ENCODE peak calls at places on chromosomes 6 and 20, in six cellular contexts. M is lower lobe of right lung, X is cardiac muscle cell, H is ovary, T is mucosa of descending colon, W is fibroblast of the aortic adventitia. E is an unnamed sample.

GRCh38 chr6:82270791-82271392 is 23.3 kb upstream of the IBTK start:
- DNase-seq in W (peak; percentile 68), T (no peak), M (no peak), X (peak; percentile 60), H (no peak), E (no peak)

GRCh38 chr20:25532015-25532751 is 53.1 kb downstream of the NINL start:
- DNase-seq in X (no peak), M (no peak), T (no peak), H (no peak), W (peak; percentile 19), E (no peak)

GRCh38 chr20:33649201-33649631 is 12.9 kb upstream of the C20orf144 start:
- DNase-seq in X (no peak), W (peak; percentile 55), M (peak; percentile 78), H (peak; percentile 67), T (peak; percentile 53), E (no peak)

GRCh38 chr6:145822432-145822831 is 7.8 kb upstream of the FBXO30 start:
- DNase-seq in W (no peak), M (no peak), X (no peak), H (no peak), T (no peak), E (no peak)

GRCh38 chr6:129346964-129347363 is 363.0 kb downstream of the ARHGAP18 start:
- DNase-seq in M (no peak), H (no peak), X (no peak), W (no peak), T (no peak), E (no peak)

GRCh38 chr6:105616521-105616920 is 213.6 kb upstream of the PREP start:
- DNase-seq in W (no peak), X (no peak), M (no peak), H (no peak), T (no peak), E (peak; percentile 76)

GRCh38 chr6:12748411-12748810 is 31.8 kb downstream of the PHACTR1 start:
- DNase-seq in H (no peak), W (no peak), T (no peak), M (no peak), X (no peak), E (no peak)

GRCh38 chr6:165616116-165616515 is 46.9 kb downstream of the PDE10A start:
- DNase-seq in W (peak; percentile 90), T (no peak), X (peak; percentile 95), H (no peak), M (no peak), E (peak; percentile 32)

GRCh38 chr6:85449388-85449817 is 480 bp upstream of the NT5E start:
- DNase-seq in T (no peak), X (peak; percentile 76), W (peak; percentile 83), H (peak; percentile 64), M (no peak), E (no peak)

GRCh38 chr6:100456178-100456880 is 8.4 kb downstream of the SIM1 start:
- DNase-seq in X (no peak), W (peak; percentile 31), H (no peak), T (no peak), M (no peak), E (no peak)

GRCh38 chr20:7855545-7855944 is 84.7 kb downstream of the HAO1 start:
- DNase-seq in T (no peak), W (no peak), H (no peak), M (no peak), X (no peak), E (no peak)

GRCh38 chr6:89989742-89990141 is 95.5 kb downstream of the GJA10 start:
- DNase-seq in X (peak; percentile 71), T (no peak), W (peak; percentile 49), M (no peak), H (no peak), E (peak; percentile 77)

GRCh38 chr6:73388800-73389512 is 5.7 kb upstream of the DDX43 start:
- DNase-seq in H (no peak), M (peak; percentile 70), X (peak; percentile 72), T (peak; percentile 59), W (peak; percentile 56), E (peak; percentile 4)

GRCh38 chr20:39784693-39785092 is 822.5 kb downstream of the DHX35 start:
- DNase-seq in W (no peak), X (no peak), M (no peak), H (no peak), T (no peak), E (no peak)

GRCh38 chr6:17291778-17292177 is 10.6 kb downstream of the RBM24 start:
- DNase-seq in W (no peak), X (no peak), H (no peak), M (no peak), T (no peak), E (no peak)

GRCh38 chr6:106206905-106207304 is 118.7 kb downstream of the ATG5 start:
- DNase-seq in T (no peak), H (no peak), X (no peak), M (no peak), W (no peak), E (no peak)

GRCh38 chr6:22621028-22621427 is 51.7 kb downstream of the HDGFL1 start:
- DNase-seq in H (no peak), X (no peak), W (no peak), T (no peak), M (no peak), E (no peak)

GRCh38 chr6:142155091-142155490 is 8.0 kb downstream of the VTA1 start:
- DNase-seq in T (no peak), X (no peak), H (no peak), M (no peak), W (no peak), E (no peak)

GRCh38 chr6:162736933-162737332 is 9.2 kb downstream of the PACRG start:
- DNase-seq in T (no peak), M (no peak), H (no peak), X (no peak), W (no peak), E (no peak)

GRCh38 chr6:113723182-113723581 is 134.0 kb upstream of the MARCKS start:
- DNase-seq in T (no peak), H (no peak), W (peak; percentile 15), X (peak; percentile 29), M (no peak), E (no peak)

GRCh38 chr6:39517763-39518162 is 195.3 kb upstream of the KCNK16 start:
- DNase-seq in M (no peak), H (no peak), T (no peak), W (no peak), X (peak; percentile 15), E (no peak)

GRCh38 chr6:17417817-17418216 is 24.4 kb downstream of the CAP2 start:
- DNase-seq in T (no peak), H (no peak), W (peak; percentile 77), M (no peak), X (peak; percentile 91), E (peak; percentile 69)

GRCh38 chr6:141635621-141636020 is 497.1 kb upstream of the GJE1 start:
- DNase-seq in M (no peak), T (no peak), X (no peak), W (no peak), H (no peak), E (no peak)

GRCh38 chr6:152201134-152201533 is 393.7 kb downstream of the ESR1 start:
- DNase-seq in T (no peak), W (no peak), M (no peak), H (no peak), X (no peak), E (no peak)

GRCh38 chr6:74091133-74091793 is 395.3 kb downstream of the CD109 start:
- DNase-seq in H (no peak), M (no peak), X (peak; percentile 66), T (no peak), W (peak; percentile 69), E (no peak)

GRCh38 chr20:57177636-57178280 is 88.7 kb downstream of the BMP7 start:
- DNase-seq in X (no peak), H (no peak), T (no peak), M (no peak), W (no peak), E (no peak)

GRCh38 chr6:140867336-140867735 is 1265.4 kb upstream of the GJE1 start:
- DNase-seq in X (no peak), T (no peak), W (no peak), M (no peak), H (no peak), E (no peak)

GRCh38 chr6:110399219-110400071 is 15.9 kb downstream of the DDO start:
- DNase-seq in W (no peak), M (no peak), X (peak; percentile 35), H (peak; percentile 35), T (no peak), E (no peak)

GRCh38 chr6:143657809-143658208 is 20.0 kb upstream of the PHACTR2 start:
- DNase-seq in W (no peak), X (no peak), M (no peak), T (no peak), H (no peak), E (no peak)

GRCh38 chr6:46380152-46380807 is 111.0 kb downstream of the RCAN2 start:
- DNase-seq in X (no peak), M (no peak), T (no peak), H (no peak), W (no peak), E (no peak)

GRCh38 chr6:5761370-5761769 is 245.4 kb downstream of the NRN1 start:
- DNase-seq in W (peak; percentile 58), H (no peak), T (no peak), X (no peak), M (no peak), E (no peak)

GRCh38 chr6:55875420-55875819 is at the start of gene BMP5:
- DNase-seq in M (no peak), X (no peak), T (no peak), H (no peak), W (no peak), E (no peak)
- H3K4me3 ChIP-seq in M (peak within 1 kb of the TSS; percentile 37), X (peak within 1 kb of the TSS; percentile 87), T (no peak within 1 kb of the TSS), H (no peak within 1 kb of the TSS), W (no peak within 1 kb of the TSS), E (no peak within 1 kb of the TSS)

DNA sequence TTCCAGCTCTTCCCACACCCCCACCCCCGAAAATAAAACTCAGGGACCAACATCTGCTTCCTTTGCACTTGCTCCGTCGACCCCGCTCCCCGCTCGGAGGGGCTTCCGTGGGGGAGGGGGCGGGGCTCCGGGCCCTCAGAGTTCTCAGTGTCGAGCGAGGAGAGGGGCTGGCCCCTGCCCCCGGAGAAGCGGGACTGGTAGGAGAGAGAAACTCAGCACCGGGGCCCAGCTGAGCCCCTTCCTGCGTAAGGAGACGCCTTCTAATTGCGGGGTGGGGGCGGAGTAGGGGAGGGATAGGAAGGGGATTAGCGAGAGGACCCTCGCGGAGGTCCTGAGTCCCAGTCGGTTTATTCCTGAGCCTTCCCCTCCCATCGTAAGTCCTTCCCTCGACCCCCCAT is 22.3 kb upstream of the SLC22A7 start:
- DNase-seq in W (no peak), H (no peak), X (no peak), M (no peak), T (no peak), E (no peak)
- H3K4me3 ChIP-seq in W (no peak overlapping the region), H (peak overlapping the region; percentile 29), X (peak overlapping the region; percentile 22), M (peak overlapping the region; percentile 50), T (no peak overlapping the region), E (no peak overlapping the region)

DNA sequence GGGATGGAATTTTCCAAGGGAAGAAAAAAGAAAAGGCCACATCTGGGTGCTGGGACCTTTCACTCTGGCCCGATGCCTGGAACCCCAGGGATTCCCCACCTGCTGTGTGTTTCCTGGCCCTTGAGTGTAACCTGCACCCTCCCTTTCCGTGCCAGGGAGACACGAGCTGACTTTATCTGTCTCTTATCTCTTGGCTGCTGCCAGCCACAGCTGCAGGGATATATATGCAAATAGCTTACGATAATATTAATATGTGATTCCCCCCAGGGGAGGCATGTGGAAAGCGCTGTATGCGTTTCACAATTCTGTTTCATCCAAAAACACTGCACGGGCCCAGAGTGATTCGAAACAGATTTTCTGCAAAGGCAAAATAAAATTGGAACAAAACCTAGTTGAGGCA is 1.5 kb downstream of the RIPOR3 start:
- DNase-seq in W (peak; percentile 81), H (peak; percentile 44), X (peak; percentile 83), T (no peak), M (no peak), E (no peak)
- H3K4me3 ChIP-seq in W (no peak overlapping the region), H (peak overlapping the region; percentile 41), X (no peak overlapping the region), T (no peak overlapping the region), M (peak overlapping the region; percentile 51), E (no peak overlapping the region)

GRCh38 chr6:31680841-31681671 is at the start of gene LY6G5C:
- DNase-seq in M (peak; percentile 88), H (peak; percentile 77), W (peak; percentile 92), T (peak; percentile 90), X (peak; percentile 94), E (peak; percentile 75)
- H3K4me3 ChIP-seq in M (peak within 1 kb of the TSS; percentile 64), H (peak within 1 kb of the TSS; percentile 48), W (peak within 1 kb of the TSS; percentile 60), T (no peak within 1 kb of the TSS), X (peak within 1 kb of the TSS; percentile 28), E (peak within 1 kb of the TSS; percentile 55)